ENCODE peak calls at places on chromosomes 7 and 10, in seven cellular contexts. Z is cardiac fibroblast, L is suprapubic skin, G is body of pancreas, H is IMR-90, V is BJ, U is colonic mucosa. T is an unnamed sample.

GRCh38 chr10:83222300-83222699 is 917.0 kb upstream of the GHITM start:
- DNase-seq in U (no peak), Z (no peak), L (no peak), V (no peak), G (no peak), H (no peak), T (no peak)

GRCh38 chr10:119301397-119301796 is 94.0 kb downstream of the GRK5 start:
- DNase-seq in G (no peak), U (no peak), L (no peak), H (peak), V (no peak), Z (no peak), T (no peak)

GRCh38 chr7:17633099-17633498 is 307.2 kb downstream of the SNX13 start:
- DNase-seq in V (no peak), Z (peak), H (peak), U (no peak), L (no peak), G (no peak), T (peak)

GRCh38 chr7:157150825-157151412 is 12.2 kb downstream of the UBE3C start:
- DNase-seq in Z (peak), L (no peak), H (peak), U (no peak), G (peak), V (peak), T (peak)

GRCh38 chr10:63504145-63504881 is 16.9 kb upstream of the REEP3 start:
- DNase-seq in G (no peak), V (no peak), H (no peak), Z (no peak), L (no peak), U (no peak), T (no peak)

GRCh38 chr10:118607768-118608354 is 12.4 kb upstream of the PRLHR start:
- DNase-seq in V (no peak), Z (no peak), G (peak), L (no peak), H (no peak), U (no peak), T (no peak)

GRCh38 chr7:113797420-113797995 is 121.3 kb downstream of the PPP1R3A start:
- DNase-seq in Z (no peak), U (no peak), H (no peak), L (no peak), V (no peak), G (no peak), T (peak)

GRCh38 chr10:53230651-53231050 is 458.1 kb upstream of the MBL2 start:
- DNase-seq in V (no peak), G (no peak), H (no peak), L (no peak), Z (no peak), U (no peak), T (no peak)

GRCh38 chr7:128352636-128353035 is 8.9 kb downstream of the PRRT4 start:
- DNase-seq in Z (no peak), U (no peak), L (no peak), H (no peak), G (no peak), V (no peak), T (no peak)

GRCh38 chr7:97016392-97017196 is 8.0 kb downstream of the DLX5 start:
- DNase-seq in U (no peak), G (no peak), Z (no peak), L (no peak), H (no peak), V (no peak), T (no peak)

GRCh38 chr7:18174996-18175395 is 147.3 kb upstream of the PRPS1L1 start:
- DNase-seq in V (no peak), H (no peak), L (no peak), Z (no peak), U (no peak), G (no peak), T (no peak)

GRCh38 chr7:37409456-37409855 is 39.2 kb downstream of the ELMO1 start:
- DNase-seq in G (no peak), H (no peak), L (no peak), U (no peak), Z (no peak), V (no peak), T (no peak)

GRCh38 chr7:101122933-101123702 is 3.8 kb upstream of the SERPINE1 start:
- DNase-seq in Z (no peak), H (no peak), V (no peak), L (no peak), G (no peak), U (no peak), T (no peak)

GRCh38 chr7:101094791-101095375 is 9.6 kb downstream of the TRIM56 start:
- DNase-seq in L (no peak), U (peak), H (peak), Z (peak), G (peak), V (no peak), T (peak)

GRCh38 chr10:6498771-6499170 is 81.3 kb downstream of the PRKCQ start:
- DNase-seq in U (no peak), Z (no peak), G (no peak), V (no peak), H (no peak), L (no peak), T (no peak)

GRCh38 chr7:80984619-80985018 is 65.8 kb upstream of the SEMA3C start:
- DNase-seq in L (no peak), H (no peak), Z (no peak), U (no peak), V (no peak), G (no peak), T (no peak)

GRCh38 chr7:150567168-150567567 is at the start of gene GIMAP4:
- DNase-seq in G (no peak), Z (no peak), H (no peak), U (no peak), V (no peak), L (no peak), T (no peak)

GRCh38 chr10:12542271-12542670 is 192.9 kb downstream of the CAMK1D start:
- DNase-seq in U (no peak), H (no peak), L (no peak), V (no peak), Z (no peak), G (no peak), T (no peak)

GRCh38 chr10:124354411-124355382 is 64.0 kb downstream of the OAT start:
- DNase-seq in G (peak), H (peak), L (no peak), V (peak), Z (peak), U (peak), T (peak)

GRCh38 chr7:106126170-106126938 is 14.2 kb upstream of the SYPL1 start:
- DNase-seq in V (no peak), Z (peak), H (peak), U (peak), G (no peak), L (no peak), T (peak)

GRCh38 chr7:18086165-18087030 is 58.8 kb upstream of the PRPS1L1 start:
- DNase-seq in Z (peak), L (no peak), U (no peak), G (peak), V (no peak), H (no peak), T (peak)

GRCh38 chr7:135755351-135755753 is 6.7 kb upstream of the FAM180A start:
- DNase-seq in U (no peak), Z (no peak), H (no peak), L (no peak), V (no peak), G (no peak), T (no peak)

DNA sequence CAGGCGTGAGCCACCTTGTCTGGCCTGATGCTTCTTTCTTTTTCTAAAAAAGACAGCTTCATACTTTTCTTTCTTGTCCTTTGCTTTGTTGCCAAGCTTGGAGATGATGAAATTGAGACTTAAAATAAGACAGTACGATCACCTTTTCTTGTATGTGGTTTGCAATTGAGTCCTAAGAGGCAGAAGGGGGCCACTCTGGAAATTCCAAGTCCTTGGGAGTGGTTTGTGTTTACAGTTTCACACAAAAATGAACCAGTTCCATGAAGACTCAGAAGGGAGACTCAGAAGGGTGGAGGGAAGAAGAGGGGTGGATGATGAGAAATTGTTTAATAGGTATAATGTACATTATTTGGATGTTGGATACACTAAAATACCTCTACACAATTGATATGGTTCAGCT is 70.7 kb upstream of the TNS3 start:
- DNase-seq in U (no peak), Z (peak), H (peak), L (no peak), G (no peak), V (peak), T (no peak)
- TF ChIP-seq CTCF in U (no peak), Z (no peak), H (no peak), L (no peak), G (no peak), V (no peak), T (no peak)

DNA sequence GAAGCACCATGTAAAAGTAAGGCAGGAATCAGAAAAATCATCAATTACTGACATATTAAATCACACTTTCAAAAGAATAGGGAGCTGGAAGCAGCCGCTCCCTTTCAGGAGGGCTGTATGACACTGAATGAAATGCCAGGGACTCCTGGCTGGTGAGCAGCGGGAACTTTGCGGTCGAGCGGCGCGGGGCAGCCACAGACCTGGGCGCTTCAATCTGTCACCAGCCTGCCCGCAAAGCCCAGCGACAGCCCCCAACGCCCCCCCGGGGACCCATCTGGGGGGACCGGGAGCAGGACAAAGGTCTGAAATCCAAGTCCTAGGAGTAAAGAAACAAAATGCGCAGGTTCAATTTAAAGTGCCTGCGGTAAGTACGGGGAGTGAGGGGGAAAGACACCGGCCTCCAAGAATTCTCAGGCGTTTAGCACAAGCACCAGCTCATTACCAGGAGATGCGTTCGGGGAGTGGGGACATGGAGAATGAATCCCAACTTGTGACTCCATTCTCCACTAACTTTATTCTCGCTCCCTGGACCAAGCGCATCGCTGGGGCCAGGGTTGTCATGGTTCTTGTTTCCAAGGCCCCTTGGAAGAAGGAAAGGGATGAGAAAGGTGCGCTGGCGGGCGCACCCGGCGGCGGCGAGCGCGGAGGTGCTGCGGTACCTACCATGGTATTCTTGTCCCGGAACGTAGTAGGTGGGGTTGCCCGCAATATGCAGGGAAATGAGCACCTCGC is 824 bp downstream of the RELN start:
- DNase-seq in G (no peak), L (no peak), H (no peak), U (no peak), V (no peak), Z (peak), T (peak)
- H3K4me3 ChIP-seq in G (no peak), L (peak), H (peak), U (no peak), V (no peak), Z (no peak), T (no peak)

DNA sequence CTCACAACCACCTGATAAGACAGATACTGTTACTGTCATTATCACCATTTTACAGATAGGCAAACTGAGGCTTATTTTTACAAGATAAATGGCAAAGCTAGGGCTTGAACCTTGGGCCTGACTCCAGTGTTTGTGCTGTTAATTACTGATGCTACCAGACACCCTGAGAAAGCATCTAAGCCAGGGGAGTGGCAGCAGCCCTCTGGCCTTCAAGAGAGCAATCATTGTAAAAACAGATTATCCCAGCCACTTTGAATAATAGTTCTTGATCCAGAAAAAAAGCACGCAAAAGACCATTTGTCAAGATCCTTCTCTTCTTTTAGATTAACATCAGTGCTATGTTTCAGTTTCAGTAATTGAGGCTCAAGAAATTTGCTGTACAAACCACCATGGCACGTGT is 109.5 kb downstream of the PLCE1 start:
- DNase-seq in L (no peak), G (no peak), H (no peak), U (no peak), Z (no peak), V (no peak), T (no peak)
- TF ChIP-seq CTCF in L (no peak), G (no peak), H (no peak), U (no peak), Z (no peak), V (no peak), T (no peak)

GRCh38 chr10:89419548-89419947 is 5.2 kb downstream of the IFIT5 start:
- DNase-seq in L (no peak), G (no peak), H (peak), Z (peak), U (no peak), V (no peak), T (peak)
- H3K4me3 ChIP-seq in L (no peak), G (no peak), H (no peak), Z (no peak), U (no peak), V (no peak), T (no peak)

DNA sequence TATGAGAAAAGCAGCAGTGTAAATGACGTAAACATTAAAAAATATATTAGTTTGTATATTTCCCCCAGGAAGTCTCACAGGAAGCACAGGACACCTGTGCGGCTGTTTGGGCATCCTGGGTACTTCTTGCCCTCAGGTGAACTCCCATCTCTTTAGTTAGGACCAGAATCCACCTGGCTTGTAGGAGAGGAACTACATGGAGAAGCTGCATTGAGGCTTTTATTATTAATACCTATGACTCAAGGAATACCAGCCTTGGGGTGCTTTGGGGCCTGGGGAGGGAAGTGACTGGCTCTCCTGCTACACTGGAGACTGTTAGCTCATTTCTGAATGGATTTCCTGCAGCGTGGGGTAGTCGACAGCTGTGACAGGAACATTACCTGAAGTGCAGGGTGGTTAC is 40.0 kb upstream of the GSDME start:
- DNase-seq in U (no peak), Z (no peak), G (no peak), V (no peak), H (no peak), L (no peak), T (no peak)
- TF ChIP-seq CTCF in U (no peak), Z (no peak), G (no peak), V (no peak), H (no peak), L (no peak), T (no peak)

DNA sequence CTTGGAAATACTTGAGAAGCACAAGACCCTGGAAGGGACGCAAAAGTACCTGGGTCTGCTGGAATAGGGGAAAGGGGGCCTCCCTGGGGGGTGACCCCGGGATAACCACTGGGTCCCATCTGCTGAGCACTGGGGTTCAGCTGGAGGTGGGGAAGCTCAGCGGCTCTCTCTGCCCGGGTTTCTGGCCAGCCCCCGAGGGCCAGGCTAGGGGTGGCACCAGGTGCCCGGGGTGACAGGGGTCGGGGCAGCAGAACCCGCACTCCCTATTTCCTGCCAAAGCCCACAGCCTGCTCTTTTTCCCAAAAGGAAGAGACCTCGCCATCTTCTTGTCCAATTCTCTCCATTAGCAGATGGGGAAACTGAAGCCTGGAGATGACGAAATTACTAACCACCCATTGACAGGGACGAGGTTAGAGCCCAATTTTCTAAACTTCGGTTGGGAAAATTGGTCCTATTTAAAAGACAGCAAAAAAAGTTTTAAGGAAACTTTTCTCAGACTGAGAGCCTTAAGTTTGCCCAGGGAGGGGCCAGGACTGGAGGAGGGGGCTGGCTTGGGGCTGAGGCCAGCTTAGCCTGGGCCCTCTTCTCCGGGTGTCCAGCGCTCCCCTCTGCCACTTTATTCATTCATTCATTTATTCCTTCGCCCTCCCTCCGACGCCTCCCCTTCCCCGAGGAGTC is 17.8 kb upstream of the GATA3 start:
- DNase-seq in L (no peak), V (no peak), Z (no peak), G (no peak), H (no peak), U (no peak), T (no peak)
- H3K4me3 ChIP-seq in L (no peak), V (no peak), Z (no peak), G (no peak), H (no peak), U (no peak), T (no peak)

DNA sequence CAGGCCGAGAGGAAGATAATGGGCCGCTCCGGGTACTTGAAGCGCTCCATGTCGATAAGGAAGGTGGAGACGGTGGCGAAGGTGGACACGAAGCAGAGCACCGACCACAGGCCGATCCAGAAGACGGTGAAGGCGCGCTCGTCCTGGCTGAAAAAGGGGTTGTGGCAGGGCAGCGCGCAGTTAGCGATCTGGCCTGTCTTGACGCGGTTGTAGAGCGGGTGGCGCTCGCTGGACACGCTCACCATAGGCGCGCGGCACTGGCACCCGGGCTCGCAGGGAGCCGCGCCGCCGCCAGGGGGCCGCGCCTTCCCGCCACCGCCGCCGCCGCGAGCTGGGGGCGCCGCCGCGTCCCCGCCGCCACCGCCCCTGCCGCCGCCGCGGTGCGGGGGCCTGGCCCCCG is 1.6 kb downstream of the FZD8 start:
- DNase-seq in V (no peak), Z (peak), L (no peak), H (peak), U (peak), G (peak), T (peak)
- TF ChIP-seq CTCF in V (peak), Z (no peak), L (no peak), H (peak), U (no peak), G (peak), T (peak)

GRCh38 chr10:116553378-116553980 is 7.7 kb downstream of the PNLIP start:
- DNase-seq in Z (no peak), V (no peak), H (no peak), U (no peak), L (no peak), G (peak), T (no peak)
- H3K4me3 ChIP-seq in Z (no peak), V (no peak), H (no peak), U (no peak), L (no peak), G (no peak), T (no peak)

GRCh38 chr10:90504172-90504571 is 353.7 kb downstream of the HTR7 start:
- DNase-seq in U (no peak), G (no peak), V (no peak), H (no peak), L (no peak), Z (no peak), T (no peak)
- TF ChIP-seq CTCF in U (no peak), G (no peak), V (no peak), H (no peak), L (no peak), Z (no peak), T (no peak)

GRCh38 chr10:130190737-130191115 is 54.5 kb downstream of the GLRX3 start:
- DNase-seq in U (no peak), L (no peak), Z (no peak), H (no peak), V (no peak), G (no peak), T (no peak)
- H3K4me3 ChIP-seq in U (peak), L (peak), Z (peak), H (peak), V (peak), G (peak), T (peak)